ENCODE peak calls at places on chromosomes 1 and 21, in seven cellular contexts. C is tibial nerve; M is stimulated activated naive CD4-positive, alpha-beta T cell; J is HuH-7.5; R is T-helper 22 cell; F is stimulated activated CD4-positive, alpha-beta T cell treated with anti-CD3 and anti-CD28 coated beads, Interleukin-2, amount 100 ng/mL, for 24 hours; X is kidney epithelial cell. O is an unnamed sample.
A peak's percentile ranks its signal among the peaks of the same experiment; 100 is the strongest.

GRCh38 chr1:68511254-68511653 is 14.4 kb upstream of the DEPDC1 start:
- DNase-seq in F (no peak), M (no peak), C (no peak), J (no peak), X (no peak), R (no peak), O (no peak)

GRCh38 chr1:214372092-214372491 is 91.1 kb downstream of the SMYD2 start:
- DNase-seq in J (no peak), R (no peak), M (no peak), X (no peak), F (no peak), C (no peak), O (no peak)

GRCh38 chr21:43361493-43362296 is 65.2 kb downstream of the SIK1 start:
- DNase-seq in F (peak; percentile 28), C (peak; percentile 47), J (no peak), X (no peak), R (peak; percentile 34), M (peak; percentile 52), O (peak; percentile 85)

GRCh38 chr21:29827236-29827635 is 112.6 kb downstream of the GRIK1 start:
- DNase-seq in C (no peak), X (no peak), R (no peak), J (no peak), F (no peak), M (no peak), O (no peak)

GRCh38 chr1:234608026-234608719 is 1.8 kb downstream of the IRF2BP2 start:
- DNase-seq in J (peak; percentile 74), R (peak; percentile 86), M (peak; percentile 86), C (peak; percentile 86), X (peak; percentile 79), F (peak; percentile 78), O (peak; percentile 95)

GRCh38 chr1:116724765-116725375 is 29.4 kb upstream of the CD2 start:
- DNase-seq in R (peak; percentile 50), M (peak; percentile 64), X (peak; percentile 9), C (peak; percentile 40), F (peak; percentile 88), J (peak; percentile 16), O (no peak)

GRCh38 chr1:150366416-150367296 is 2.7 kb downstream of the RPRD2 start:
- DNase-seq in C (no peak), M (no peak), X (no peak), J (peak; percentile 14), R (no peak), F (peak; percentile 17), O (no peak)

GRCh38 chr1:64487061-64487460 is 17.1 kb downstream of the CACHD1 start:
- DNase-seq in X (no peak), M (no peak), J (no peak), F (no peak), R (no peak), C (no peak), O (no peak)

GRCh38 chr1:241934181-241934815 is 23.3 kb upstream of the BECN2 start:
- DNase-seq in C (peak; percentile 6), F (no peak), X (peak; percentile 31), M (no peak), J (no peak), R (no peak), O (no peak)